ENCODE peak calls at places on chromosomes 12 and 14, in four cellular contexts. One of them, this sample, is unnamed.

GRCh38 chr12:123062682-123063426 is 82.4 kb downstream of the ARL6IP4 start:
- DNase-seq in stomach: peak
- DNase-seq in lower leg skin: peak
- DNase-seq in ovary: peak
- DNase-seq in this sample: no peak

GRCh38 chr14:60164717-60165546 is at the start of gene DHRS7:
- DNase-seq in stomach: peak
- DNase-seq in lower leg skin: peak
- DNase-seq in ovary: peak
- DNase-seq in this sample: peak

GRCh38 chr14:77892381-77892871 is 92.5 kb downstream of the ADCK1 start:
- DNase-seq in stomach: peak
- DNase-seq in lower leg skin: no peak
- DNase-seq in ovary: no peak
- DNase-seq in this sample: no peak

GRCh38 chr12:13915096-13915495 is 66.3 kb downstream of the GRIN2B start:
- DNase-seq in stomach: no peak
- DNase-seq in lower leg skin: no peak
- DNase-seq in ovary: no peak
- DNase-seq in this sample: no peak

GRCh38 chr14:54338696-54339317 is 58.0 kb upstream of the CDKN3 start:
- DNase-seq in stomach: no peak
- DNase-seq in lower leg skin: no peak
- DNase-seq in ovary: no peak
- DNase-seq in this sample: peak

GRCh38 chr14:61246721-61247120 is 34.4 kb downstream of the TMEM30B start:
- DNase-seq in stomach: no peak
- DNase-seq in lower leg skin: no peak
- DNase-seq in ovary: no peak
- DNase-seq in this sample: no peak

GRCh38 chr12:129771238-129771637 is 132.6 kb downstream of the TMEM132D start:
- DNase-seq in stomach: no peak
- DNase-seq in lower leg skin: no peak
- DNase-seq in ovary: no peak
- DNase-seq in this sample: no peak

GRCh38 chr12:81811066-81811777 is 52.1 kb upstream of the PPFIA2 start:
- DNase-seq in stomach: no peak
- DNase-seq in lower leg skin: peak
- DNase-seq in ovary: no peak
- DNase-seq in this sample: no peak

GRCh38 chr12:29783773-29784666 is at the start of gene TMTC1:
- DNase-seq in stomach: peak
- DNase-seq in lower leg skin: peak
- DNase-seq in ovary: peak
- DNase-seq in this sample: peak

GRCh38 chr14:58362798-58363412 is 32.8 kb upstream of the TOMM20L start:
- DNase-seq in stomach: no peak
- DNase-seq in lower leg skin: no peak
- DNase-seq in ovary: no peak
- DNase-seq in this sample: no peak

GRCh38 chr14:90580381-90581335 is 183.8 kb downstream of the CALM1 start:
- DNase-seq in stomach: no peak
- DNase-seq in lower leg skin: no peak
- DNase-seq in ovary: no peak
- DNase-seq in this sample: no peak

GRCh38 chr12:130788515-130788914 is 50.5 kb downstream of the STX2 start:
- DNase-seq in stomach: no peak
- DNase-seq in lower leg skin: no peak
- DNase-seq in ovary: no peak
- DNase-seq in this sample: no peak

GRCh38 chr12:19322376-19322775 is 116.9 kb upstream of the AEBP2 start:
- DNase-seq in stomach: no peak
- DNase-seq in lower leg skin: no peak
- DNase-seq in ovary: no peak
- DNase-seq in this sample: no peak

GRCh38 chr12:70920251-70920851 is at the start of gene PTPRR:
- DNase-seq in stomach: no peak
- DNase-seq in lower leg skin: no peak
- DNase-seq in ovary: no peak
- DNase-seq in this sample: no peak

GRCh38 chr12:108681317-108681716 is 47.6 kb upstream of the SELPLG start:
- DNase-seq in stomach: no peak
- DNase-seq in lower leg skin: no peak
- DNase-seq in ovary: no peak
- DNase-seq in this sample: no peak

GRCh38 chr12:68479832-68480291 is 130.8 kb upstream of the RAP1B start:
- DNase-seq in stomach: no peak
- DNase-seq in lower leg skin: no peak
- DNase-seq in ovary: no peak
- DNase-seq in this sample: no peak

GRCh38 chr12:107843351-107844311 is 69.1 kb downstream of the ASCL4 start:
- DNase-seq in stomach: no peak
- DNase-seq in lower leg skin: no peak
- DNase-seq in ovary: no peak
- DNase-seq in this sample: no peak

GRCh38 chr12:125860672-125861288 is 795.5 kb downstream of the AACS start:
- DNase-seq in stomach: no peak
- DNase-seq in lower leg skin: no peak
- DNase-seq in ovary: no peak
- DNase-seq in this sample: no peak
- TF ChIP-seq CTCF in stomach: no peak
- TF ChIP-seq CTCF in lower leg skin: no peak
- TF ChIP-seq CTCF in ovary: no peak
- TF ChIP-seq CTCF in this sample: no peak

GRCh38 chr14:74612346-74613021 is 447 bp upstream of the LTBP2 start:
- DNase-seq in stomach: peak
- DNase-seq in lower leg skin: no peak
- DNase-seq in ovary: peak
- DNase-seq in this sample: peak
- TF ChIP-seq CTCF in stomach: peak
- TF ChIP-seq CTCF in lower leg skin: no peak
- TF ChIP-seq CTCF in ovary: peak
- TF ChIP-seq CTCF in this sample: peak

DNA sequence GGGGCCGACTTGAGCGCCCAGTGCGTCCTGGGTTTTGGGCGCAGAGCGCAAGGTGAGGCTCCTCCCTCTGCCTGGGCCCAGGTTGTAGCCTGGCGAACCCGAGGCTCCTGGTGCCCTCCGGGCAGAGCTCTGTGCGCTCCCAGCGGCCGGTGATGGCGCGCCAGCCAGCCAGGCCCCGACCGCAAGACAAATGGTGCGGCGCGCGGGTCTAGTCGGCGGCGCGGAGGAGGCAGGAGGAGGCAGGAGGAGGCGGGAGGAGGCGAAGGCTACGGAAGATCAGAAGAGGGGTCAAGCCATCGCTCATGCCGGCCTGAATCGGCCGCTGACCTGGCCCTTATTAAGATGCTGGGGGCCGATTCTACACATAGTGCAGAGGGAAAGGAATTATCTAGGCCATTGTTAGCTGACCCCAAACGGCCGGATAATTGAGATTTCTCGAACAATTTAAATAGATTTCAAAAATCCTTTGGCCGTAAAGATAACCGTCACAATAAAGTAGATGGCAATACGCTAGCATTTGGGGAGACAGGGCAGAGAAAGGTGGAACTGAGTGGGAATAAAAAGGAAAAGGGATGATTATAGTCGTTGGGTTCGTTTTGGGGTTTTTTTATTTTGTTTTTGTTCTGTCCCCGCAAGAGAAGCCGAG is 2.8 kb downstream of the TBX5 start:
- DNase-seq in stomach: no peak
- DNase-seq in lower leg skin: no peak
- DNase-seq in ovary: no peak
- DNase-seq in this sample: peak
- TF ChIP-seq CTCF in stomach: no peak
- TF ChIP-seq CTCF in lower leg skin: no peak
- TF ChIP-seq CTCF in ovary: no peak
- TF ChIP-seq CTCF in this sample: no peak

GRCh38 chr14:92093320-92093719 is 13.1 kb downstream of the ATXN3 start:
- DNase-seq in stomach: no peak
- DNase-seq in lower leg skin: no peak
- DNase-seq in ovary: no peak
- DNase-seq in this sample: no peak
- TF ChIP-seq CTCF in stomach: no peak
- TF ChIP-seq CTCF in lower leg skin: no peak
- TF ChIP-seq CTCF in ovary: no peak
- TF ChIP-seq CTCF in this sample: peak

DNA sequence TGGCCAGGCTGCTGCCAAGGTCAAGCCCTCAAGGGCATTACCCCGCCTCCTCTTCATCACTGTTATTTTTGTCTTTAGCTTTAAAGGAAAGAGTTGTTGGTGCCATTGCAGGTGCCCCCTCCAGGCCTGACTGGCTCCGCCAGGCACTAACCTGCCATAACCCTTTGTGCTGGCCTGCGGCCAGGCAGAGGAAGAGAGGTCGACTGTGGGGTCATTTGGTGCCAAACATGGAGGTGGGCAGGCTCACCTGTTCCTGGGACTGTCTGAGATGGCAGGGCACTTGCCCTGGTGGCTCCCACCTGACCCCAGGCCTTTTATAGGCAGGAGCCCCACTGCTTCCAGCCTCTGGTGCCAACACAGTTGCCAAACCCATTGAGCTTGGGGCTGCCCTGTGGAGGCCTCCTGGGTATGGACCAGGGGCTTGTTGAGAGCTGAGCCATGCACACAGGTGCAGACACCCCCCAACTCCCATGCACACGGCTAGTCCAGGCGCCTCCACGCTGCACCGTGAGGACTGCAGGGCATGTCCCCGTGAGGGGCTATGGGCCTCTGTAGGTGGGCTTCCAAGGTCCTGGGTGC is 29.4 kb upstream of the PLD4 start:
- DNase-seq in stomach: peak
- DNase-seq in lower leg skin: no peak
- DNase-seq in ovary: peak
- DNase-seq in this sample: no peak
- TF ChIP-seq CTCF in stomach: no peak
- TF ChIP-seq CTCF in lower leg skin: no peak
- TF ChIP-seq CTCF in ovary: no peak
- TF ChIP-seq CTCF in this sample: no peak

GRCh38 chr12:49098035-49098451 is 3.4 kb upstream of the DHH start:
- DNase-seq in stomach: peak
- DNase-seq in lower leg skin: no peak
- DNase-seq in ovary: no peak
- DNase-seq in this sample: no peak
- TF ChIP-seq CTCF in stomach: peak
- TF ChIP-seq CTCF in lower leg skin: no peak
- TF ChIP-seq CTCF in ovary: peak
- TF ChIP-seq CTCF in this sample: peak

GRCh38 chr14:105943973-105944602 is 417.7 kb downstream of the TMEM121 start:
- DNase-seq in stomach: no peak
- DNase-seq in lower leg skin: no peak
- DNase-seq in ovary: no peak
- DNase-seq in this sample: no peak

GRCh38 chr14:105941226-105942166 is 415.1 kb downstream of the TMEM121 start:
- DNase-seq in stomach: no peak
- DNase-seq in lower leg skin: no peak
- DNase-seq in ovary: no peak
- DNase-seq in this sample: peak

GRCh38 chr14:105947599-105947998 is 421.2 kb downstream of the TMEM121 start:
- DNase-seq in stomach: no peak
- DNase-seq in lower leg skin: no peak
- DNase-seq in ovary: no peak
- DNase-seq in this sample: no peak

GRCh38 chr14:105944632-105945610 is 418.5 kb downstream of the TMEM121 start:
- DNase-seq in stomach: peak
- DNase-seq in lower leg skin: peak
- DNase-seq in ovary: peak
- DNase-seq in this sample: no peak

GRCh38 chr14:105945891-105946290 is 419.5 kb downstream of the TMEM121 start:
- DNase-seq in stomach: no peak
- DNase-seq in lower leg skin: no peak
- DNase-seq in ovary: no peak
- DNase-seq in this sample: no peak
- TF ChIP-seq CTCF in stomach: no peak
- TF ChIP-seq CTCF in lower leg skin: no peak
- TF ChIP-seq CTCF in ovary: no peak
- TF ChIP-seq CTCF in this sample: no peak

GRCh38 chr14:35395283-35395682 is 9.3 kb downstream of the NFKBIA start:
- DNase-seq in stomach: no peak
- DNase-seq in lower leg skin: no peak
- DNase-seq in ovary: no peak
- DNase-seq in this sample: no peak
- TF ChIP-seq CTCF in stomach: no peak
- TF ChIP-seq CTCF in lower leg skin: no peak
- TF ChIP-seq CTCF in ovary: no peak
- TF ChIP-seq CTCF in this sample: no peak

GRCh38 chr14:94816113-94816512 is 46.2 kb upstream of the GSC start:
- DNase-seq in stomach: no peak
- DNase-seq in lower leg skin: no peak
- DNase-seq in ovary: no peak
- DNase-seq in this sample: no peak
- TF ChIP-seq CTCF in stomach: no peak
- TF ChIP-seq CTCF in lower leg skin: no peak
- TF ChIP-seq CTCF in ovary: no peak
- TF ChIP-seq CTCF in this sample: peak